ENCODE peak calls at places on chromosomes 12 and 14, in five cellular contexts. O, B, U, X and J are unnamed samples.

GRCh38 chr12:18578191-18578590 is 159.6 kb downstream of the PLCZ1 start:
- DNase-seq in X (no peak), B (no peak), O (no peak), U (no peak), J (no peak)

GRCh38 chr12:131833288-131833895 is 5.2 kb downstream of the MMP17 start:
- DNase-seq in X (no peak), O (no peak), B (no peak), U (no peak), J (peak; percentile 40)

GRCh38 chr14:53517276-53517960 is 364.3 kb upstream of the DDHD1 start:
- DNase-seq in B (peak; percentile 62), U (no peak), X (no peak), O (no peak), J (no peak)

GRCh38 chr12:19404232-19404880 is 34.9 kb upstream of the AEBP2 start:
- DNase-seq in U (no peak), X (no peak), O (no peak), B (no peak), J (no peak)

GRCh38 chr14:68735836-68736235 is 57.0 kb downstream of the ZFP36L1 start:
- DNase-seq in O (no peak), U (no peak), X (no peak), B (no peak), J (no peak)

GRCh38 chr12:19236656-19237055 is 107.1 kb downstream of the PLEKHA5 start:
- DNase-seq in X (peak; percentile 7), O (no peak), U (no peak), B (peak; percentile 79), J (no peak)

GRCh38 chr14:90628825-90629224 is 187.4 kb downstream of the TTC7B start:
- DNase-seq in U (no peak), O (no peak), X (no peak), B (no peak), J (no peak)

GRCh38 chr12:4274396-4274959 is 916 bp downstream of the CCND2 start:
- DNase-seq in U (no peak), B (no peak), X (no peak), O (no peak), J (no peak)

GRCh38 chr14:100660498-100661339 is 66.0 kb upstream of the DLK1 start:
- DNase-seq in O (no peak), B (no peak), U (no peak), X (no peak), J (no peak)

GRCh38 chr12:120121766-120122293 is 5.3 kb upstream of the RAB35 start:
- DNase-seq in X (no peak), O (no peak), B (no peak), U (no peak), J (no peak)

GRCh38 chr12:91813701-91814100 is 331.9 kb downstream of the BTG1 start:
- DNase-seq in X (no peak), O (no peak), U (no peak), B (peak; percentile 55), J (no peak)

GRCh38 chr14:23544511-23545447 is 6.8 kb downstream of the ZFHX2 start:
- DNase-seq in B (no peak), O (no peak), X (peak; percentile 41), U (peak; percentile 96), J (no peak)

GRCh38 chr14:65462411-65462810 is 49.9 kb downstream of the FUT8 start:
- DNase-seq in B (peak; percentile 79), X (no peak), O (no peak), U (no peak), J (no peak)

GRCh38 chr12:2794261-2794735 is 472 bp upstream of the FKBP4 start:
- DNase-seq in B (no peak), O (peak; percentile 11), U (no peak), X (peak; percentile 83), J (no peak)

GRCh38 chr14:53209370-53209769 is 56.2 kb upstream of the DDHD1 start:
- DNase-seq in U (no peak), B (no peak), O (no peak), X (no peak), J (no peak)

GRCh38 chr12:27781680-27782079 is 1.6 kb upstream of the MANSC4 start:
- DNase-seq in O (no peak), B (no peak), U (no peak), X (no peak), J (no peak)

GRCh38 chr14:61493239-61493638 is 171.9 kb downstream of the PRKCH start:
- DNase-seq in B (peak; percentile 90), O (no peak), X (no peak), U (no peak), J (no peak)

GRCh38 chr12:131803995-131804521 is 24.1 kb upstream of the MMP17 start:
- DNase-seq in O (no peak), U (no peak), X (no peak), B (peak; percentile 70), J (no peak)

GRCh38 chr14:77746064-77746463 is 14.9 kb downstream of the SNW1 start:
- DNase-seq in O (no peak), U (no peak), X (no peak), B (no peak), J (no peak)

GRCh38 chr14:90575781-90576180 is 179.0 kb downstream of the CALM1 start:
- DNase-seq in B (no peak), U (no peak), X (no peak), O (no peak), J (no peak)